ENCODE peak calls at places on chromosomes 12 and 14, in six cellular contexts. Z is A673, C is BJ, U is WERI-Rb-1, E is astrocyte of the spinal cord, B is choroid plexus epithelial cell. J is an unnamed sample.

GRCh38 chr12:89494411-89495231 is 30.0 kb downstream of the GALNT4 start:
- DNase-seq in E (no peak), U (no peak), B (peak), Z (no peak), C (no peak), J (no peak)

GRCh38 chr12:51941669-51942455 is 9.6 kb upstream of the ACVR1B start:
- DNase-seq in E (no peak), U (no peak), Z (no peak), C (no peak), B (no peak), J (no peak)

GRCh38 chr12:71125515-71125914 is 32.3 kb downstream of the TSPAN8 start:
- DNase-seq in E (no peak), U (peak), Z (peak), B (peak), C (no peak), J (no peak)

GRCh38 chr12:101781834-101782543 is 42.7 kb upstream of the SYCP3 start:
- DNase-seq in E (peak), U (no peak), Z (no peak), B (peak), C (peak), J (no peak)

GRCh38 chr12:107014050-107014449 is 27.1 kb upstream of the MTERF2 start:
- DNase-seq in Z (no peak), B (no peak), C (no peak), E (no peak), U (peak), J (no peak)

GRCh38 chr14:66076166-66076565 is 410.0 kb upstream of the CCDC196 start:
- DNase-seq in B (no peak), C (no peak), Z (no peak), E (no peak), U (no peak), J (peak)

GRCh38 chr12:40691913-40692616 is at the start of gene CNTN1:
- DNase-seq in U (peak), B (peak), Z (peak), C (no peak), E (peak), J (peak)

GRCh38 chr12:70733385-70733784 is 96.2 kb upstream of the PTPRB start:
- DNase-seq in E (peak), Z (peak), C (no peak), U (peak), B (peak), J (peak)

GRCh38 chr12:122116707-122117535 is 38.4 kb downstream of the MLXIP start:
- DNase-seq in C (no peak), Z (no peak), U (no peak), E (no peak), B (no peak), J (no peak)

GRCh38 chr14:35223927-35224326 is 68.3 kb upstream of the PSMA6 start:
- DNase-seq in C (no peak), E (no peak), Z (no peak), U (no peak), B (peak), J (no peak)

GRCh38 chr14:95886366-95886765 is 9.7 kb downstream of the TUNAR start:
- DNase-seq in E (no peak), B (no peak), U (no peak), Z (no peak), C (no peak), J (no peak)

GRCh38 chr12:51974646-51975045 is 23.1 kb downstream of the ACVR1B start:
- DNase-seq in B (no peak), Z (peak), U (no peak), E (no peak), C (no peak), J (no peak)

GRCh38 chr12:52059582-52060497 is 8.6 kb downstream of the NR4A1 start:
- DNase-seq in E (peak), B (no peak), U (no peak), C (no peak), Z (no peak), J (no peak)

GRCh38 chr14:95217391-95217900 is 60.1 kb upstream of the DICER1 start:
- DNase-seq in B (peak), U (peak), C (no peak), E (no peak), Z (no peak), J (no peak)

DNA sequence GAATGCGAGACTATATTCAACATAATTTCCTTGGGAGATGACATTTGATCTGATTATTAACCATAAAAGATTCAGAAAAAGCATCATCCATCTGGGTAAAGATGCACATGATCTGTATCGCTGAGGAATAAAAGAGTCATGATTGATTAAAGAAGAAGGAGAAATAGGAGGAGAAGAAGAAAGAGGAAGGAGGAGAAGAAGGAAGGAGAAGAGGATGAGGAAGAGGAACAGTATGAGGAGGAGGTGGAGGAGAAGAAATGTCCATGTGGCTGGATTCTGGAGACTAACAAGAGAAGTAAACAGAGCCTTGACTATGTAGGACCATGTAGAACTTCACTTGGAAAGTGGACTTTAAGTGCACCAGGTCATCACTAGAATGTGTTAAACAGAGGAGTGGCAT is 947.4 kb downstream of the LRFN5 start:
- DNase-seq in U (no peak), C (no peak), E (no peak), B (no peak), Z (no peak), J (no peak)
- H3K4me3 ChIP-seq in U (no peak), C (no peak), E (no peak), B (no peak), Z (no peak), J (no peak)

DNA sequence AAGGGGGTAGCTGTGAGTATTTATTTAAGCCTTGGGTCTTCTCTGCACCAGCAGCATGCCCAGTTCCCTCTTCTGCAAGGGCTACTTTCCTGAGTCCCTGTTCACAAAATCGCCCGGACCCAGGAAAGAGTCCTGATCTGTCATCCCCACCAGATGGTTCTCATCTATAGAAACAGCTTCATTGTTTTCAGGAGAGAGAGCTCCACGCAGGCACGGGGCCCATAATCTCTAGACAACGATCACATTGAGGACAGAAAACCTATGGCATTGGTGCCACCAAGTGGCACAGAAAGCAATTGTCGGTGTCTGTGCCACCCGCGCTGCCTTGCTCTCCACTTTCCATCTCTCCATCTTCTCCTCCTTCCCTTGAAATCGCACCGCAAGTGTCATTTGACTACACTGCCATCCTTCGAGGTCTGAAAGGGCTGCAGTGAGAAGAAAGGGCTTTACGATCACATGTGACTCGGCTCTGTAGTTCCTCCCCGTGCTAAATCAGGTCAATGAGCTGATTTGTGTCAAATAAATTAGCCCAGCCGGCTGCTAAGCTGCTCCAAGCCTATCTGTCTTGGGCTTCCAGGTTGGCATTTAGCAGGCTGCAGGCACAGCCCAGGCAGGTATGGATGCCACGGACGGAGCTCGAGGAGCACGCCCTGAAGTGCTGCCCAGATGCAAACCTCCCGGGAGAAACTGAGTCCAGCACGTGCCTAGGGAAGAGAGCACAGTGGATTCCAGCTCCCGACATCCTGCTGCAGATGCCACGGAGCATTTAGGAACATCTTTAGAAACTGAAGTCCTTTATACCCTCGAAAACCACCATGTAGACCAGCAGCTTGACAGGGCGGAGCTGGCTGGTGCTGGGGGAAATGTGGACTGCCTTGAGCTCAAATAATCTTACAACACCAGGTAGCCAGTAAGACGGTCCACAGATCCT is 28.8 kb downstream of the SPRING1 start:
- DNase-seq in Z (peak), U (peak), C (no peak), E (peak), B (peak), J (no peak)
- H3K4me3 ChIP-seq in Z (peak), U (peak), C (peak), E (no peak), B (no peak), J (no peak)

GRCh38 chr12:6647083-6647604 is at the start of gene ACRBP:
- DNase-seq in B (peak), E (peak), C (peak), Z (peak), U (no peak), J (no peak)

GRCh38 chr12:6643569-6644256 is 3.5 kb downstream of the ACRBP start:
- DNase-seq in Z (no peak), U (no peak), C (no peak), B (no peak), E (no peak), J (no peak)

GRCh38 chr12:6644257-6644596 is 3.0 kb downstream of the ACRBP start:
- DNase-seq in E (no peak), U (no peak), B (no peak), C (no peak), Z (no peak), J (no peak)

GRCh38 chr12:6644903-6645302 is 2.3 kb downstream of the ACRBP start:
- DNase-seq in U (no peak), C (no peak), B (no peak), Z (no peak), E (no peak), J (no peak)

GRCh38 chr12:6646276-6647082 is 753 bp downstream of the ACRBP start:
- DNase-seq in U (no peak), B (no peak), C (no peak), Z (no peak), E (no peak), J (no peak)
- H3K4me3 ChIP-seq in U (no peak), B (peak), C (no peak), Z (peak), E (peak), J (peak)

DNA sequence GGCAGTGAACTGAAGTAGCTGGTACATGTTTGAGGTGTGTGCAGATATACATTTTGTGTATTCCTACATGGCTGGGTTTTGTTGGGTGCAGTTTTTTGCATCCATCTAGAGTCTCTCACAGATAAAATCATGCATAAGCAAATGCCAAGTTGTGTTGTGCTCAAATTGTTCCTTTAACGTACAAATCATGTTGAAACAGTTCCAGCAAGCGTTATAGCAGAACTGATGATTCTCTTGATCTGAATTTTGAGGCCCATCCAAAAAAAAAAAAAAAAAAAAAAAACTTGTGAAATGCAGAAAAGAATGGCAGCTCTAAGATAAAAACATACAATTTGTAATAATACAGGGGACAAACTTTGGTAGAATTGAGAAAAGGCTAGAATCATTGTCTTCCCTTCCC is 121.9 kb downstream of the PLEKHA5 start:
- DNase-seq in B (peak), U (no peak), E (no peak), Z (no peak), C (no peak), J (no peak)
- H3K4me3 ChIP-seq in B (no peak), U (no peak), E (no peak), Z (no peak), C (no peak), J (no peak)

GRCh38 chr12:104177663-104178501 is 37.7 kb upstream of the TXNRD1 start:
- DNase-seq in C (peak), B (peak), U (no peak), Z (peak), E (peak), J (peak)
- H3K4me3 ChIP-seq in C (no peak), B (no peak), U (no peak), Z (no peak), E (no peak), J (no peak)

GRCh38 chr12:67070307-67070600 is 198.9 kb upstream of the CAND1 start:
- DNase-seq in E (no peak), U (peak), Z (no peak), B (no peak), C (no peak), J (no peak)

GRCh38 chr12:67070604-67071003 is 198.6 kb upstream of the CAND1 start:
- DNase-seq in E (no peak), C (no peak), Z (no peak), U (peak), B (no peak), J (no peak)

GRCh38 chr12:67068773-67069450 is 200.2 kb upstream of the CAND1 start:
- DNase-seq in C (no peak), Z (peak), B (peak), U (peak), E (peak), J (no peak)

GRCh38 chr12:67068204-67068731 is 200.9 kb upstream of the CAND1 start:
- DNase-seq in E (no peak), B (no peak), Z (peak), C (no peak), U (peak), J (no peak)

GRCh38 chr12:67069451-67070306 is 199.5 kb upstream of the CAND1 start:
- DNase-seq in C (no peak), B (no peak), U (peak), E (peak), Z (peak), J (no peak)
- H3K4me3 ChIP-seq in C (peak), B (peak), U (peak), E (peak), Z (peak), J (peak)

DNA sequence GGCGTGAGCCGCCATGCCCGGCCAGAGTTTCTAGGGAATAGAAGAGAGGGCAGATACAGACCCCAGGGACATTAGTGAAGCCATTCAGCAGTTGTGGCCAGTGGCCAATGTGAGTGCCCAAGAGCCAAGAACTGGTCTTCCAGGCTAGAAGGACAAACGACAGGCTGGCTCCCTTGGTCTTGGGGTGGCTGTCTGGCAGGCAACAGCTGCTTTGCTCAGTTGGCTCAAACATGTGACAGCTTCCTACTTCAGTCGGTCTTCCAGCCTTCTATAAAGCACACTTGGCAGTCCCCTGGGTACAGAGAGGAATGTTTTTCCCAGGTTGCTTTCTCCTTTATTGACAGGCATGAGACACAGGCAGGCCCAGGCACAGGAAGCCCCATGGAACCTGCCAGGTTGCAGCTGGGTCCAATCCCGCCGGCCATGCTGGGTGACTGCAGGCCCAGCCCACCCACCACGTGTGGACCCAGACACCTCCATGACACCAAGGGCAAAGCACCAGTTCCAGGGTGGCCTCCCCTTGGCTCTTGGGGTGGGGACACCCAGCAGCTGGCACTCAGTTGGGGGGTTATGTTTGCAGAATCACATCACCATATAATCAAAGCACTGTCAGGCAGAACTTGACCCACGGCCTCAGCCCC is 15.4 kb downstream of the CHGA start:
- DNase-seq in B (no peak), E (no peak), U (peak), Z (no peak), C (no peak), J (no peak)
- H3K4me3 ChIP-seq in B (no peak), E (no peak), U (no peak), Z (no peak), C (no peak), J (no peak)

J was measured in skeletal muscle cell.